ENCODE peak calls at places on chromosomes 4 and X, in ten cellular contexts. I, K, D, T, N, H, U, J, B and E are unnamed samples.

GRCh38 chrX:139811942-139812629 is 104.1 kb upstream of the MCF2 start:
- DNase-seq in I (no peak), K (no peak), D (no peak), T (no peak), N (no peak), H (no peak), U (no peak), J (no peak), B (no peak), E (no peak)

GRCh38 chr4:88706574-88706973 is 8.9 kb upstream of the NAP1L5 start:
- DNase-seq in I (peak), K (peak), D (peak), T (peak), N (no peak), H (peak), U (peak), J (no peak), B (no peak), E (no peak)

GRCh38 chr4:472881-473574 is 25.9 kb downstream of the ZNF721 start:
- DNase-seq in I (peak), K (peak), D (no peak), T (no peak), N (peak), H (no peak), U (no peak), J (no peak), B (no peak), E (peak)

GRCh38 chrX:68994135-68994882 is 165.5 kb downstream of the EFNB1 start:
- DNase-seq in I (no peak), K (no peak), D (no peak), T (no peak), N (no peak), H (no peak), U (no peak), J (no peak), B (no peak), E (no peak)

GRCh38 chrX:108834036-108834435 is 97.7 kb upstream of the IRS4 start:
- DNase-seq in I (no peak), K (no peak), D (no peak), T (no peak), N (no peak), H (no peak), U (no peak), J (no peak), B (no peak), E (no peak)

GRCh38 chr4:2416564-2417195 is 1.8 kb downstream of the ZFYVE28 start:
- DNase-seq in I (peak), K (peak), D (no peak), T (no peak), N (no peak), H (no peak), U (no peak), J (no peak), B (no peak), E (no peak)

GRCh38 chr4:181957088-181957487 is 286.1 kb upstream of the TENM3 start:
- DNase-seq in I (peak), K (no peak), D (peak), T (no peak), N (no peak), H (no peak), U (no peak), J (no peak), B (no peak), E (no peak)

GRCh38 chr4:144721994-144722393 is 76.0 kb downstream of the HHIP start:
- DNase-seq in I (no peak), K (no peak), D (no peak), T (no peak), N (no peak), H (no peak), U (no peak), J (no peak), B (no peak), E (no peak)

GRCh38 chrX:115972717-115973116 is 197.8 kb upstream of the AGTR2 start:
- DNase-seq in I (peak), K (no peak), D (no peak), T (no peak), N (no peak), H (no peak), U (no peak), J (no peak), B (no peak), E (no peak)

GRCh38 chrX:53481816-53482485 is 47.8 kb upstream of the HSD17B10 start:
- DNase-seq in I (peak), K (peak), D (peak), T (peak), N (peak), H (no peak), U (peak), J (peak), B (peak), E (no peak)

GRCh38 chr4:73856518-73856917 is 3.4 kb downstream of the PF4V1 start:
- DNase-seq in I (peak), K (no peak), D (no peak), T (no peak), N (no peak), H (no peak), U (peak), J (no peak), B (no peak), E (no peak)

GRCh38 chr4:16684083-16684482 is 214.4 kb downstream of the LDB2 start:
- DNase-seq in I (peak), K (no peak), D (no peak), T (no peak), N (no peak), H (no peak), U (no peak), J (no peak), B (no peak), E (no peak)

GRCh38 chr4:5927116-5927515 is 34.2 kb upstream of the CRMP1 start:
- DNase-seq in I (no peak), K (no peak), D (no peak), T (no peak), N (no peak), H (no peak), U (no peak), J (no peak), B (no peak), E (no peak)

GRCh38 chr4:23855912-23856605 is 33.8 kb downstream of the PPARGC1A start:
- DNase-seq in I (peak), K (no peak), D (no peak), T (no peak), N (no peak), H (no peak), U (no peak), J (no peak), B (no peak), E (no peak)

GRCh38 chrX:49155900-49156837 is 6.4 kb upstream of the MAGIX start:
- DNase-seq in I (peak), K (peak), D (peak), T (peak), N (peak), H (peak), U (peak), J (peak), B (peak), E (peak)

GRCh38 chrX:129772796-129773431 is 6.8 kb upstream of the SASH3 start:
- DNase-seq in I (no peak), K (no peak), D (no peak), T (peak), N (peak), H (peak), U (no peak), J (no peak), B (peak), E (peak)

GRCh38 chr4:1510931-1511330 is 104.7 kb upstream of the NKX1-1 start:
- DNase-seq in I (no peak), K (no peak), D (no peak), T (no peak), N (no peak), H (no peak), U (no peak), J (no peak), B (no peak), E (peak)

GRCh38 chrX:13579696-13580095 is 10.3 kb downstream of the EGFL6 start:
- DNase-seq in I (no peak), K (no peak), D (no peak), T (no peak), N (no peak), H (no peak), U (no peak), J (no peak), B (no peak), E (no peak)

GRCh38 chr4:80307774-80308465 is 27.6 kb upstream of the CFAP299 start:
- DNase-seq in I (peak), K (peak), D (no peak), T (no peak), N (peak), H (no peak), U (peak), J (peak), B (no peak), E (no peak)

GRCh38 chr4:80307183-80307735 is 28.3 kb upstream of the CFAP299 start:
- DNase-seq in I (peak), K (no peak), D (no peak), T (no peak), N (no peak), H (no peak), U (no peak), J (no peak), B (no peak), E (no peak)

GRCh38 chr4:80306255-80306654 is 29.3 kb upstream of the CFAP299 start:
- DNase-seq in I (peak), K (no peak), D (no peak), T (no peak), N (no peak), H (no peak), U (peak), J (no peak), B (no peak), E (no peak)

GRCh38 chr4:80309301-80310004 is 26.1 kb upstream of the CFAP299 start:
- DNase-seq in I (peak), K (no peak), D (no peak), T (no peak), N (no peak), H (no peak), U (peak), J (no peak), B (no peak), E (no peak)

GRCh38 chr4:80308466-80308822 is 27.1 kb upstream of the CFAP299 start:
- DNase-seq in I (no peak), K (no peak), D (no peak), T (no peak), N (no peak), H (no peak), U (no peak), J (no peak), B (no peak), E (no peak)
- H3K27ac ChIP-seq in I (peak), K (no peak), D (no peak), T (no peak), N (no peak), H (no peak), U (peak), J (no peak), B (no peak), E (no peak)

GRCh38 chr4:180031330-180031729 is 2211.9 kb upstream of the TENM3 start:
- DNase-seq in I (no peak), K (no peak), D (no peak), T (no peak), N (no peak), H (no peak), U (no peak), J (no peak), B (no peak), E (no peak)

GRCh38 chr4:180028682-180029081 is 2214.5 kb upstream of the TENM3 start:
- DNase-seq in I (peak), K (peak), D (peak), T (no peak), N (peak), H (no peak), U (peak), J (peak), B (peak), E (peak)
- TF ChIP-seq CTCF in I (peak), K (peak), D (no peak), T (no peak), N (no peak), H (no peak), U (peak), J (peak), B (peak), E (peak)

GRCh38 chr4:106315968-106316772 is at the start of the genes AIMP1 and TBCK:
- DNase-seq in I (peak), K (peak), D (peak), T (peak), N (peak), H (peak), U (peak), J (peak), B (peak), E (peak)

GRCh38 chr4:106315476-106315967 is 487 bp downstream of the TBCK start:
- DNase-seq in I (peak), K (peak), D (no peak), T (no peak), N (no peak), H (no peak), U (peak), J (no peak), B (peak), E (no peak)

GRCh38 chr4:106312997-106313522 is 2.9 kb downstream of the TBCK start:
- DNase-seq in I (peak), K (no peak), D (no peak), T (no peak), N (no peak), H (no peak), U (no peak), J (no peak), B (no peak), E (no peak)

GRCh38 chr4:106316773-106317409 is 541 bp downstream of the AIMP1 start:
- DNase-seq in I (peak), K (peak), D (no peak), T (no peak), N (no peak), H (no peak), U (no peak), J (no peak), B (no peak), E (no peak)

DNA sequence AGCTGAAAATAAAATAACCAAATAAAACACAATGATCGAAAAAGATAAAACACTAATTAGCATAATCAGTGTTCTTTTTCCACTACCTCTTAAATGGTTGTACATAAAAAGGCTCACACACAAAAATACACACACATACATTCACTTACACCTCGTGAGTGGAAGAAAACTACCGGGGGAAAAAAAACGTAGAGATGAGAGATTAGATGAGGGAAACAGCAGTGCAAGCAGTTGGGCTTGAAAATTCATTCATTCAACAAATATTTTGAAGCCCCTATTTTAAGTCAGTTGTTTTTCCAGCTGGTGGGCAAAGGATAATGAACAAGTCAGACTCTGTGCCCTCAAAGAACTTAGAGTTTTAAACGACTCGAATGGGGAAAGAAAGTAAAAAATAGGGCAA is 1.0 kb downstream of the TBCK start:
- DNase-seq in I (no peak), K (no peak), D (no peak), T (no peak), N (no peak), H (no peak), U (no peak), J (no peak), B (no peak), E (no peak)
- H3K27ac ChIP-seq in I (peak), K (peak), D (no peak), T (no peak), N (peak), H (no peak), U (peak), J (peak), B (peak), E (no peak)

DNA sequence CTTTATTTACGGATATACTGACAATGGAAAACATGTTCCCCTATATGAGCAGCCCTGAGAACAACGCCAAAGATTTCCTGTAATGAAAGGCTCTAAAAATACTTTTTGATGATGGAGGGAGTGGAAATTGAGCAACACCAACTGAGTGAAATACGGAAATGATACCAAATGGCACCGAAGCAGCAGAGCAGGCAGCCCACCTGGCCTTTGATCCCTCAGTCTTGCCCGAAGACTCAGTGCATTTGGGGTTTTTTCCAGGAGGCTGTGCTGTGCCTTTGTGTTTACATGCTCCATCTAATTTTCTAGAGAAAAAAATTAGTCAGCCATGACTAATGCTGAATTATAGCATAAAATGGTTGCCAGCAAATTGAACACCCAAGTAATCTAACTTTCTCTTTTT is 169.9 kb upstream of the RBPJ start:
- DNase-seq in I (peak), K (no peak), D (no peak), T (no peak), N (no peak), H (no peak), U (peak), J (no peak), B (no peak), E (no peak)
- TF ChIP-seq CTCF in I (peak), K (no peak), D (no peak), T (no peak), N (no peak), H (no peak), U (peak), J (no peak), B (no peak), E (no peak)

DNA sequence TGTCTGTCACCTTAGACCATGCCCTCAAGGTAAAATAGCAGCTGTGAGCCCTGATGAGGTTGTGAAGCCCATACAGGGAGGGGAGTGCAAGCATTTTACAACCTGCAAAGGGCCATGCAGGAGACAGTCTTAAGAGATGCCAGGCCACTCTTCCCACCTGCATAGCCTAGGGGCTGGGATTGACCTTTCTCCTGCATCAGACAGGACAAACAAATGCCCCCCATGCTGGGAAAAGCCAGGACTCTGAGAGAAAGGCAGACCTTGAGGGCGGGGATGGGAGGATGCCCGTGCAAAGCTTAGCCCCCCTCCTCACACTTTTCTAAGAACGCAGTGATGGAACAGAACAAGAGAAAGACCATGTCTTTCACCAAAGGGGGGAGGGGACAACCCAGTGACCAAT is 137.9 kb upstream of the MAMLD1 start:
- DNase-seq in I (no peak), K (no peak), D (no peak), T (no peak), N (no peak), H (no peak), U (no peak), J (no peak), B (no peak), E (no peak)
- H3K27ac ChIP-seq in I (no peak), K (no peak), D (no peak), T (no peak), N (no peak), H (no peak), U (no peak), J (no peak), B (no peak), E (no peak)

GRCh38 chr4:151864068-151864467 is 103.3 kb upstream of the GATB start:
- DNase-seq in I (no peak), K (no peak), D (no peak), T (no peak), N (no peak), H (no peak), U (no peak), J (no peak), B (no peak), E (no peak)

GRCh38 chr4:151862766-151863165 is 102.0 kb upstream of the GATB start:
- DNase-seq in I (peak), K (no peak), D (no peak), T (no peak), N (no peak), H (no peak), U (peak), J (no peak), B (no peak), E (no peak)

GRCh38 chr4:151865327-151865726 is 104.5 kb upstream of the GATB start:
- DNase-seq in I (no peak), K (no peak), D (no peak), T (peak), N (peak), H (peak), U (no peak), J (no peak), B (no peak), E (peak)

GRCh38 chr4:151865744-151866143 is 104.9 kb upstream of the GATB start:
- DNase-seq in I (no peak), K (no peak), D (no peak), T (no peak), N (no peak), H (no peak), U (no peak), J (no peak), B (no peak), E (peak)

DNA sequence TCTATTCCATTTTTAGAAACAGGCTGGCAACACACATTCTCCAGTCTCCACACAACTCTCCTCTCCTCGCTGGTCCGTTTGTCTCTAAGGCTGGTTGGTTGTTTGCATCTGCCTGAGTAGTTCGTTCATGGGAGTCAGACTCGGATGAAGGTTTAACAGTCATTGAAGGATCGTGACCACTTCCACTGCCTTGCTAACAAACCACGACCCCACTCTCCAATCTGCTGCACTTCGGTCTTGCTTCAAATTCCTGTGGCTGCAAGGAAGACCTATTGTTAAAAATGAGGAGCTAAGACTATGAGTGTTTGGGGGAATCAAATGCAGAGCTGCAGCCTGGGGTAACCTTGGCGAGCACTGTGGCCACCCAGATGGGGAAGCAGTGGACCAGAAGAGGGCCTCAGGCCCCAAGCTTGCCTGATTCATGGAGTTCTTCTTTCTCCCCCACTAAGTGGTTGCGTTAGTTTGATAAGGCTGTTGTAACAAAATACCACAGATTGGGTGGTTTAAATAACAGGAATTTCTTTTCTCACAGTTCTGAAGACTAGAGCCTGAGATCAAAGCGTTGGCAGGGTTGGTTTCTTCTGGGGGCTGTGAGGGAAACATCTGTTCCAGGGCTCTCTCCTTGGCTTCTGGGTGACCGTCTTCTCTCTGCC is 105.6 kb upstream of the GATB start:
- DNase-seq in I (peak), K (no peak), D (no peak), T (no peak), N (no peak), H (no peak), U (no peak), J (no peak), B (no peak), E (no peak)
- TF ChIP-seq CTCF in I (no peak), K (no peak), D (no peak), T (no peak), N (no peak), H (no peak), U (no peak), J (no peak), B (no peak), E (no peak)

DNA sequence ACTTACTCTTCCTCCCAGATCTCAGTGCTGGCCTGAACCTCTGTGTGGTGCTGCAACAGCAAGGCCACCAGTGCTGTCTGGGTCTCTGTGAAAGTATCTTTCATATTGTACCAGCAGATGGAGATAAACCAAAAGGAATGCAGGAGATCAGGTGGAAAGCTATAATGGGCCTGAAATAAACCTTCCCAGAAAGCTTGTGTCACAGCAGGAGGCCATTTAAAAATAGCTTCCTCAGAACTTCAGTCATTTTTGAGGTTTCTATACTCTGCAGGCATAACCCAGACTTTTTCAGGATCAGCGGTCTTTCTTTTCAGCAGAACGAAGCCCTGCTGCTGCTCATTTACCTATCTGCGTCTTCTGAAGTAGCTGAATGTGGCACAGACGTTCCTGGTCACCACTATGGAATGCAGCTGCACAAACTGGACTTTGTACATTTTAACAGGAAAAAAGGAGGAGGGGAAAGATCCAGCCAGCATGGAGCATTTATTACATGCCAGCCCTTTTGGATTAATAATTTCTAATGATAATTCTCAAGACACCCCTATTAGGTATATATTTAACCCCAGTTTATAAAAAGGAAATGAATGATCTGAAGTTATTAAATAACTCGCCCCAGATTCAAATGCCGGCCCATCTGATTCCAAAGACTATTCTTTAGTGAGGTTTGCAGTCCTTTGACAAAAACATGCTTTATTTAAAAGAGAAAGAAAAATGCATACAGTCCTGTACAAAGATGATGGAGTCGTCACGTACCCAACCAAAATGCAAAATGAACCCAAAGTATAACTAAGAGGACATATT is 119.7 kb downstream of the NFKB1 start:
- DNase-seq in I (peak), K (peak), D (peak), T (no peak), N (peak), H (no peak), U (peak), J (peak), B (peak), E (peak)
- H3K27ac ChIP-seq in I (peak), K (no peak), D (peak), T (no peak), N (no peak), H (no peak), U (peak), J (peak), B (peak), E (peak)